ENCODE peak calls at places on chromosomes 4 and X, in eight cellular contexts. S is choroid plexus epithelial cell; T is mesendoderm; E is GM19239; V is naive thymus-derived CD4-positive, alpha-beta T cell; O is CD8-positive, alpha-beta T cell; G is breast epithelium; Z is caudate nucleus. Q is an unnamed sample.

GRCh38 chr4:41028392-41029076 is 185.8 kb downstream of the APBB2 start:
- DNase-seq in O (no peak), T (no peak), E (no peak), G (no peak), Z (no peak), S (peak; percentile 81), V (no peak), Q (no peak)

GRCh38 chr4:1210241-1210841 is 38.0 kb upstream of the SPON2 start:
- DNase-seq in T (no peak), G (no peak), S (no peak), O (no peak), Z (no peak), V (no peak), E (no peak), Q (no peak)

GRCh38 chrX:106286053-106286650 is 118.0 kb downstream of the PWWP3B start:
- DNase-seq in S (peak; percentile 93), V (no peak), Z (no peak), T (peak; percentile 24), G (no peak), E (no peak), O (no peak), Q (no peak)

GRCh38 chr4:113582737-113583136 is 178.8 kb downstream of the CAMK2D start:
- DNase-seq in E (no peak), Z (no peak), T (no peak), G (no peak), S (no peak), V (no peak), O (no peak), Q (no peak)

GRCh38 chrX:2243913-2244460 is 256.8 kb downstream of the DHRSX start:
- DNase-seq in V (no peak), G (no peak), S (peak; percentile 19), O (no peak), E (no peak), Z (no peak), T (no peak), Q (no peak)

GRCh38 chr4:153634737-153635353 is 49.2 kb upstream of the TLR2 start:
- DNase-seq in V (no peak), T (peak; percentile 54), Z (no peak), E (no peak), O (no peak), G (no peak), S (peak; percentile 63), Q (no peak)

GRCh38 chr4:99382745-99383360 is 30.3 kb upstream of the ADH1C start:
- DNase-seq in G (no peak), V (no peak), E (no peak), T (no peak), Z (no peak), O (no peak), S (peak; percentile 56), Q (no peak)

GRCh38 chr4:110184791-110185155 is 13.6 kb downstream of the ELOVL6 start:
- DNase-seq in O (no peak), E (no peak), S (no peak), V (no peak), T (no peak), G (no peak), Z (no peak), Q (no peak)

GRCh38 chrX:1246816-1247215 is 21.8 kb upstream of the CSF2RA start:
- DNase-seq in S (peak; percentile 63), T (peak; percentile 84), E (peak; percentile 68), Z (peak; percentile 7), V (peak; percentile 55), G (peak; percentile 54), O (peak; percentile 74), Q (peak; percentile 70)

GRCh38 chr4:5957091-5957490 is 61.1 kb downstream of the C4orf50 start:
- DNase-seq in O (no peak), Z (no peak), E (no peak), V (no peak), S (no peak), G (no peak), T (no peak), Q (no peak)

GRCh38 chrX:129688097-129688496 is 33.3 kb upstream of the APLN start:
- DNase-seq in G (no peak), E (no peak), V (no peak), Z (no peak), O (no peak), S (no peak), T (no peak), Q (no peak)

GRCh38 chr4:2977116-2978097 is 14.0 kb downstream of the GRK4 start:
- DNase-seq in V (no peak), O (no peak), Z (no peak), G (no peak), E (no peak), T (peak; percentile 30), S (peak; percentile 53), Q (no peak)

GRCh38 chr4:38867478-38868054 is at the start of gene FAM114A1:
- DNase-seq in G (peak; percentile 60), S (peak; percentile 80), T (peak; percentile 80), O (no peak), E (peak; percentile 71), V (no peak), Z (peak; percentile 77), Q (no peak)

GRCh38 chr4:15753786-15754185 is 24.3 kb upstream of the CD38 start:
- DNase-seq in Z (no peak), E (no peak), O (no peak), G (no peak), T (no peak), S (peak; percentile 55), V (no peak), Q (no peak)

GRCh38 chr4:107011312-107011711 is 24.8 kb downstream of the DKK2 start:
- DNase-seq in G (no peak), S (no peak), Z (no peak), E (no peak), O (no peak), V (no peak), T (no peak), Q (no peak)

GRCh38 chrX:9614016-9614415 is 149.2 kb downstream of the TBL1X start:
- DNase-seq in Z (no peak), V (no peak), E (no peak), S (peak; percentile 32), G (no peak), O (no peak), T (no peak), Q (no peak)

GRCh38 chr4:175651701-175652100 is 160.4 kb downstream of the GPM6A start:
- DNase-seq in S (no peak), T (no peak), Z (no peak), V (no peak), G (no peak), E (no peak), O (no peak), Q (no peak)

Q was measured in B cell.